ENCODE peak calls at places on chromosomes 2 and 18, in six cellular contexts. T, Z, J, N, G and S are unnamed samples.

GRCh38 chr2:132876745-132877391 is 206.9 kb upstream of the LYPD1 start:
- DNase-seq in G (no peak), J (no peak), N (no peak), T (no peak), Z (no peak), S (no peak)

GRCh38 chr2:239039479-239039861 is 191.6 kb downstream of the TWIST2 start:
- DNase-seq in T (no peak), J (no peak), Z (no peak), G (no peak), N (no peak), S (no peak)

GRCh38 chr2:146651361-146651760 is 1193.5 kb upstream of the ACVR2A start:
- DNase-seq in N (no peak), T (no peak), J (no peak), G (no peak), Z (no peak), S (no peak)

GRCh38 chr2:239979243-239980023 is 45.7 kb downstream of the NDUFA10 start:
- DNase-seq in T (no peak), J (no peak), G (no peak), N (peak; percentile 23), Z (peak; percentile 38), S (no peak)

GRCh38 chr2:182432051-182432450 is 5.2 kb upstream of the PDE1A start:
- DNase-seq in J (no peak), N (no peak), Z (no peak), T (no peak), G (no peak), S (no peak)

GRCh38 chr18:26540041-26540628 is 8.2 kb downstream of the KCTD1 start:
- DNase-seq in N (no peak), J (no peak), Z (no peak), G (no peak), T (no peak), S (peak; percentile 65)

GRCh38 chr2:19292007-19292406 is 66.4 kb downstream of the OSR1 start:
- DNase-seq in T (no peak), N (no peak), Z (no peak), G (peak; percentile 22), J (no peak), S (no peak)

GRCh38 chr18:5879479-5879882 is 15.8 kb downstream of the TMEM200C start:
- DNase-seq in G (no peak), J (no peak), Z (no peak), T (no peak), N (peak; percentile 36), S (no peak)

GRCh38 chr2:152505495-152505906 is 170.5 kb downstream of the FMNL2 start:
- DNase-seq in G (peak; percentile 46), Z (no peak), N (peak; percentile 82), J (no peak), T (no peak), S (no peak)

GRCh38 chr2:79619976-79620375 is 107.1 kb downstream of the CTNNA2 start:
- DNase-seq in T (no peak), N (no peak), G (no peak), Z (no peak), J (no peak), S (no peak)

DNA sequence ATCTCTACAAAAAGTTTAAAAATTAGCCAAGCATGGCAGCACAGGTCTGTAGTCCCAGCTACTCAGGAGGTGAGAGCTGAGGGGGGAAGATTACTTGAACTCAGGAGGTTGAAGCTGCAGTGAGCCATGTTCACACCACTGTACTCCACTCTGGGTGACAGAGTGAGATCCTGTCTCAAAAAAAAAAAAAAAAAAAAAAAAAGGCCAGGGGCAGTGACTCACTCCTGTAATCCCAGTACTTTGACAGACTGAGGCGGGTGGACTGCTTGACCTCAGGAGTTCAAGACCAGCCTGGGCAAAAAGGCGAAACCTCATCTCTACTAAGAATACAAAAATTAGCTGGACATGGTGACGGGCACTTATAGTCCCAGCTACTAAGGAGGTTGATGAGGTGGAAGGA is 37.0 kb downstream of the PUM2 start:
- DNase-seq in J (no peak), T (no peak), G (no peak), N (peak; percentile 24), Z (no peak), S (no peak)
- H3K36me3 ChIP-seq in J (peaks cover 33% of the 10 kb centered on the region), T (peaks cover 6% of the 10 kb centered on the region), G (peaks cover 43% of the 10 kb centered on the region), N (no peaks in the 10 kb centered on the region), Z (no peaks in the 10 kb centered on the region), S (peaks cover 77% of the 10 kb centered on the region)

GRCh38 chr2:16640024-16640423 is 25.6 kb downstream of the CYRIA start:
- DNase-seq in Z (no peak), J (no peak), T (no peak), N (no peak), G (no peak), S (no peak)
- H3K36me3 ChIP-seq in Z (no peaks in the 10 kb centered on the region), J (no peaks in the 10 kb centered on the region), T (no peaks in the 10 kb centered on the region), N (peaks cover 3% of the 10 kb centered on the region), G (no peaks in the 10 kb centered on the region), S (no peaks in the 10 kb centered on the region)

DNA sequence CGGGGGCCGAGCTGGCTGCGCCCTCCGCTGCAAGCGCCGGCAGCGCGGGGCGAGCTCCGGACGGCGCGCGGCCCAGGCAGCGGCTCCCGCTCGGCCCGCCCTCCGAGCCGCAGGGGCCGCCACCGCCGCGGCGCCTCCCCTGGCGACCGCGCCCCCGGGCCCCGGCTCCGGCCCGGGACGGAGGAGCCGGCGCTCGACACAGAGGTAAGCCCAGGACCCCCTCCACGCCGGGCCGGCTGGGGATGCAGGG is 151 bp downstream of the SPATS2L start:
- DNase-seq in T (no peak), Z (no peak), N (no peak), G (no peak), J (no peak), S (no peak)
- H3K36me3 ChIP-seq in T (no peaks in the 10 kb centered on the region), Z (no peaks in the 10 kb centered on the region), N (no peaks in the 10 kb centered on the region), G (no peaks in the 10 kb centered on the region), J (no peaks in the 10 kb centered on the region), S (no peaks in the 10 kb centered on the region)

DNA sequence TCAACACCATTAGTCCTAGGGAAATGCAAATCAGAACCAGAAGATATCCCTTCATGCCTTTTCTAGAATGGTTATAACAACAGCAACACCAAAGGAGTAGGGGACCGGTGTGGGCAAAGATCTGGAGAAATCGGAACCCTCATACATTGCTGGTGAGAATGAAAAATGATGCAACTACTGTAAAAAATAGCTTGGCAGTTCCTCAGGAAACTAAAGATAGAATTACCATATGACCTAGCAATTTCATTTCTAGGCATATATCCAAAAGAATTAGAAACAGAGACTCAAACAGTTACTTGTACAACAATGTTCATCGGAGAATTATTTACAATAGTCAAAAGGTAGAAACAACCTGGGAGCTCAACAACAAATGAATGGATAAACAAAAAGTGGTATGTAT is 29.2 kb upstream of the CDH7 start:
- DNase-seq in Z (no peak), T (no peak), N (no peak), J (no peak), G (no peak), S (no peak)
- H3K36me3 ChIP-seq in Z (peaks cover 7% of the 10 kb centered on the region), T (no peaks in the 10 kb centered on the region), N (no peaks in the 10 kb centered on the region), J (no peaks in the 10 kb centered on the region), G (no peaks in the 10 kb centered on the region), S (no peaks in the 10 kb centered on the region)

GRCh38 chr2:189474526-189474925 is 33.3 kb downstream of the WDR75 start:
- DNase-seq in Z (no peak), J (no peak), N (no peak), T (no peak), G (no peak), S (no peak)
- H3K36me3 ChIP-seq in Z (no peaks in the 10 kb centered on the region), J (peaks cover 42% of the 10 kb centered on the region), N (peaks cover 12% of the 10 kb centered on the region), T (peaks cover 7% of the 10 kb centered on the region), G (peaks cover 24% of the 10 kb centered on the region), S (no peaks in the 10 kb centered on the region)

GRCh38 chr2:101859604-101860003 is 132.2 kb upstream of the IL1R2 start:
- DNase-seq in Z (no peak), G (no peak), T (no peak), J (no peak), N (no peak), S (no peak)

GRCh38 chr2:101858910-101859309 is 132.8 kb upstream of the IL1R2 start:
- DNase-seq in Z (no peak), G (no peak), J (no peak), T (no peak), N (no peak), S (no peak)

GRCh38 chr2:101861382-101861781 is 130.4 kb upstream of the IL1R2 start:
- DNase-seq in J (no peak), Z (no peak), G (no peak), N (no peak), T (no peak), S (no peak)

GRCh38 chr2:101860782-101861181 is 131.0 kb upstream of the IL1R2 start:
- DNase-seq in N (no peak), T (no peak), Z (no peak), G (no peak), J (no peak), S (no peak)

DNA sequence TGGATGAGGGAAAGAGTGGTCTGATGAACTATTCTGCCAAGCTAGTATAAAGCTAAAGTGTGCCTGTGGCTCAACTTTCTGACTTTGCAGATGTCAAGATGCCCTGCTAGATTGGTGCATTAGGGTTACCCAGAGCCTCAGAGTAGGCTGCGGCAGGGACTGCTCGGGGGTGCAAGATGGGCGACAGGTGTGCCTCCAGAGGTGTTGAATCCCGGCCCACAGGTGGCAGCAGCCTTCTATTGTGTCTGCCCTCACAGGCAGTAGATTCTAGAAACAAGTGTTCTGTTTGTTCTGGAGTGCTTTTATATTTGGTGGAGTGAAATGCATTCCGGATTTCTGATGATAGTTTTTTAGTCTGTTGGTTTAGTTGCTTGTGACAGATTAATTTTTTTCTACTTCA is 131.6 kb upstream of the IL1R2 start:
- DNase-seq in J (no peak), T (no peak), Z (no peak), G (no peak), N (no peak), S (no peak)
- H3K36me3 ChIP-seq in J (peaks cover 6% of the 10 kb centered on the region), T (no peaks in the 10 kb centered on the region), Z (no peaks in the 10 kb centered on the region), G (peaks cover 44% of the 10 kb centered on the region), N (peaks cover 27% of the 10 kb centered on the region), S (peaks cover 74% of the 10 kb centered on the region)

GRCh38 chr2:98572676-98573075 is 35.6 kb downstream of the COA5 start:
- DNase-seq in G (no peak), J (no peak), Z (no peak), N (no peak), T (no peak), S (no peak)
- H3K36me3 ChIP-seq in G (peaks cover 74% of the 10 kb centered on the region), J (no peaks in the 10 kb centered on the region), Z (no peaks in the 10 kb centered on the region), N (peaks cover 30% of the 10 kb centered on the region), T (peaks cover 56% of the 10 kb centered on the region), S (no peaks in the 10 kb centered on the region)